ENCODE peak calls at places on chromosomes 11 and 22, in seven cellular contexts. E is neuronal stem cell, Q is mesenchymal stem cell, D is mesendoderm, X is H1, B is H9, S is trophoblast cell. T is an unnamed sample.

GRCh38 chr11:398826-399225 is 4.8 kb downstream of the PKP3 start:
- DNase-seq in E (no peak), Q (peak), D (no peak), X (no peak), B (no peak), S (peak), T (no peak)

GRCh38 chr22:44938886-44939285 is 70.9 kb downstream of the PHF21B start:
- DNase-seq in E (no peak), Q (no peak), D (no peak), X (no peak), B (no peak), S (no peak), T (no peak)

GRCh38 chr11:64843971-64844329 is 503 bp downstream of the CDC42BPG start:
- DNase-seq in E (no peak), Q (no peak), D (no peak), X (no peak), B (no peak), S (peak), T (no peak)

GRCh38 chr11:87092159-87092558 is 54.4 kb downstream of the TMEM135 start:
- DNase-seq in E (no peak), Q (no peak), D (no peak), X (no peak), B (no peak), S (no peak), T (no peak)

GRCh38 chr22:26585104-26585790 is 4.7 kb downstream of the TPST2 start:
- DNase-seq in E (no peak), Q (peak), D (no peak), X (no peak), B (no peak), S (no peak), T (peak)

GRCh38 chr11:113159967-113160621 is 154.3 kb upstream of the TTC12 start:
- DNase-seq in E (no peak), Q (no peak), D (no peak), X (no peak), B (no peak), S (no peak), T (no peak)

GRCh38 chr22:47619631-47620030 is 857.2 kb downstream of the TBC1D22A start:
- DNase-seq in E (no peak), Q (no peak), D (no peak), X (peak), B (no peak), S (no peak), T (no peak)

GRCh38 chr11:108588287-108588686 is 5.3 kb downstream of the EXPH5 start:
- DNase-seq in E (no peak), Q (no peak), D (no peak), X (no peak), B (no peak), S (no peak), T (no peak)

GRCh38 chr22:43424865-43425630 is 13.2 kb downstream of the MPPED1 start:
- DNase-seq in E (no peak), Q (no peak), D (no peak), X (no peak), B (no peak), S (no peak), T (no peak)

GRCh38 chr11:59891781-59892181 is 13.2 kb downstream of the OOSP3 start:
- DNase-seq in E (peak), Q (peak), D (peak), X (peak), B (peak), S (no peak), T (no peak)

GRCh38 chr11:9574806-9575530 is 1.5 kb downstream of the WEE1 start:
- DNase-seq in E (no peak), Q (peak), D (peak), X (peak), B (peak), S (peak), T (peak)

GRCh38 chr22:23764931-23765881 is 2.4 kb downstream of the C22orf15 start:
- DNase-seq in E (no peak), Q (no peak), D (peak), X (peak), B (no peak), S (no peak), T (no peak)

GRCh38 chr22:30225220-30225922 is 21.2 kb downstream of the LIF start:
- DNase-seq in E (no peak), Q (no peak), D (no peak), X (no peak), B (no peak), S (no peak), T (no peak)

GRCh38 chr11:12281571-12282478 is 95.5 kb upstream of the PARVA start:
- DNase-seq in E (peak), Q (peak), D (peak), X (peak), B (peak), S (peak), T (peak)

GRCh38 chr22:27671413-27671721 is 130.2 kb downstream of the MN1 start:
- DNase-seq in E (no peak), Q (no peak), D (no peak), X (no peak), B (no peak), S (no peak), T (no peak)

GRCh38 chr11:113723706-113724246 is 17.7 kb upstream of the TMPRSS5 start:
- DNase-seq in E (no peak), Q (no peak), D (no peak), X (no peak), B (no peak), S (no peak), T (no peak)

GRCh38 chr11:100808904-100809491 is 121.9 kb downstream of the ARHGAP42 start:
- DNase-seq in E (no peak), Q (peak), D (peak), X (no peak), B (no peak), S (no peak), T (peak)

GRCh38 chr11:94954753-94955152 is 18.6 kb downstream of the CWC15 start:
- DNase-seq in E (no peak), Q (no peak), D (no peak), X (no peak), B (no peak), S (no peak), T (no peak)

GRCh38 chr22:47600281-47600680 is 837.8 kb downstream of the TBC1D22A start:
- DNase-seq in E (no peak), Q (no peak), D (no peak), X (no peak), B (no peak), S (no peak), T (no peak)

GRCh38 chr11:67632982-67633755 is 3.4 kb upstream of the NUDT8 start:
- DNase-seq in E (no peak), Q (no peak), D (no peak), X (no peak), B (peak), S (no peak), T (no peak)

GRCh38 chr22:27642104-27642800 is 159.3 kb downstream of the MN1 start:
- DNase-seq in E (peak), Q (no peak), D (no peak), X (no peak), B (no peak), S (no peak), T (no peak)

GRCh38 chr11:55838452-55838851 is at the start of gene OR5D16:
- DNase-seq in E (no peak), Q (no peak), D (no peak), X (no peak), B (no peak), S (no peak), T (no peak)

DNA sequence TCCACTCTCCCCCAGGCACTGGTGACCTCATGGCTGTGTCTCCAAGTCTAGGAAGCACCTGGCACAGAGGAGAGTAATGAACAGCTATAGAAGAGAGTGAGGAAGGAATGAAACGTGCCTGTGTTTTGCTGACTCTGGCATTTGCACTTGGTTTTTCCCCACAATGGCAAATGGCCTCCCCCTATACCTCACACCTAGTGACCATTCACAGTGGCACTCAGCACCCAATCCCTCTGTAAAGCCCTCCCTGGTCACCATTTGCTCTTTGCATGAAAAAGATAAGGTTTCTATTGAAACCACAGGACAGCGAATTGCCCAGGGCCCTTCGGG is 236.9 kb downstream of the GRIK4 start:
- DNase-seq in E (no peak), Q (no peak), D (peak), X (no peak), B (no peak), S (no peak), T (no peak)
- H4K8ac ChIP-seq in E (no peak), Q (no peak), D (no peak), X (no peak), B (no peak), S (no peak), T (no peak)

GRCh38 chr11:33827206-33827605 is 52.9 kb upstream of the FBXO3 start:
- DNase-seq in E (no peak), Q (no peak), D (no peak), X (no peak), B (no peak), S (no peak), T (no peak)
- H2AK5ac ChIP-seq in E (no peak), Q (no peak), D (no peak), X (no peak), B (no peak), S (no peak), T (no peak)

DNA sequence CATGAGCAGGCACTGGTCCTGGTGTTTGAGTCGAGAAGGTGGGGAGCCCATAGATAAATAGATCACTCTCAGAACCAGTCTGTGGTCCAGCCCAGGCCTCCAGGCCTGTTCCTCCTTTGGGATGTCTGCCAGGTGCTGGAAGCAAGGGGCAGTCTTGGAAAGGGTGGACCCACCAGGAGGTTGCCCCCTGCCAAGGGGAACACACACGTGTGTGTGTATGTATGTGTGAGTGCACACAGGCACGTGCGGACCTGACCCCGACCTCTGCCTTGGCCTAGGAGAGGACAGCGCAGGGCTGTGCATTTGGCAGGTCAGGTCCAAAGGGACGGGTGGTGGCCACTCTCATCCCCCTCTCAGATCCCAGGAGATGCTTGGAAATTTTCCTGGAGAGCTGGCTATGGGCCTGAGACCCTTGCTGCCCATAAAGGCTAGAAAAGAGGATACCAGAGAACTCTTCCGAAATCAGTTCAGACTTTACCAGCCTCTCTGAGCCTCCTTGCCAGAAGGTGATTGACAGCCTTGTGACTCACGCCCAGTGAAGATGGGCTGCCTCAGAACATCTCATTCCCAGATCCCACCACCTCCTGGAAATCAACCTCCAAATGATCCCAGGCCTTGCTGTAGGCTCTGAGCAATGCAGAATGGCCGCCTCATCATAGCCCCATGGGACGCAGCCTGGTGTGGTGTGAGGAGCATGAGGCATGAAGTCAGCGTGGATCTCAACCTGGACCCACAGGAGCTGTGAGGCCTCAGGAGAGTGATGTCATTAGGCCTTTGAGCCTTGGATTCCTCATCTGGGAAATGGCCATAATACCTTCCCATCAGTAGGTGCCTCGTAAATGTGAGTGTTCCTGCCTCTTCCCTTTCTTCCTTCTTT is 24.0 kb upstream of the CREB3L1 start:
- DNase-seq in E (no peak), Q (no peak), D (no peak), X (no peak), B (peak), S (no peak), T (no peak)
- H4K8ac ChIP-seq in E (no peak), Q (no peak), D (no peak), X (peak), B (no peak), S (no peak), T (no peak)

GRCh38 chr11:6473481-6474422 is at the start of gene TRIM3:
- DNase-seq in E (peak), Q (peak), D (peak), X (peak), B (peak), S (peak), T (peak)

GRCh38 chr11:6474423-6474792 is 667 bp upstream of the TRIM3 start:
- DNase-seq in E (no peak), Q (no peak), D (no peak), X (no peak), B (no peak), S (no peak), T (no peak)

GRCh38 chr11:6472934-6473333 is 807 bp downstream of the TRIM3 start:
- DNase-seq in E (no peak), Q (no peak), D (no peak), X (no peak), B (no peak), S (no peak), T (no peak)

GRCh38 chr11:6468712-6469495 is 4.8 kb downstream of the TRIM3 start:
- DNase-seq in E (peak), Q (peak), D (peak), X (peak), B (peak), S (peak), T (peak)

DNA sequence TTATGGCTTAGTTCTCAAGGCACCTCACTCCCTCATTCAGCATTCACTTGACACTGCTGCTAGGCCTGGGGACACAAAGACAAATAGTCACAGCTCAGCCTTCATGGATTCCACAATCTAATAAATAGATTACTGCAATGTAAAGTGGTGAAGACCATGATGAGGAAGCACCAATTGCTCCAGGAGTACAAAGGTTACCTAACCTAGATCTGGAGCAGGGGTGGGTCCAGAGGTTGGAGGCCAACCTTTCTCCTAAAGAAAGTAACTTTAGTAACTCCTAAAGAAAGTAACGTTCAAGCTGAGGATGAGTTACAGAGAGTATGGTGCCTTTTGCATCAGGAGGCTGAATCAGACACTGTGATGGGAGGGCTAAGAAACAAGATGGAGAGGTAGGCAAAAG is 4.1 kb downstream of the TRIM3 start:
- DNase-seq in E (no peak), Q (no peak), D (no peak), X (no peak), B (no peak), S (no peak), T (no peak)
- H2AK5ac ChIP-seq in E (no peak), Q (no peak), D (no peak), X (peak), B (no peak), S (no peak), T (peak)

DNA sequence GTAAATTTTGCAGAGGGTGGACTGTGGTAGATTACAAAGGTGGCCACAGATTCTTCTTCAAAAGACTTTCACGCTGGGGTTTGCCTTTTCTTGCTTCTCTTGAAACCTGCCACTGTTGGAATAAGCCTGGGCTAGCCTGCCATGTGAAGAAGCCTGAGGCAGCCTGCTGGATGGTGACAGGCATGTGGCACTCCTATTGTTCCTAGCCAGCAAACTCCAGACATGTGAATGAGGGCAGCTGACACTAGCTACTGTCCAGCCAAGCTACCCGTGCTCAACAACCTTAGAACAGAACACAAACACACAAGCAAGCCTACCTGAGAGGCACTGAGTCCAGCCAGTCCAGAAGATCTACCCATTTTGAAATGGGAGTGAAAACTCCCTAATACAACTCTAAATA is 322.7 kb upstream of the LARGE1 start:
- DNase-seq in E (no peak), Q (no peak), D (peak), X (no peak), B (no peak), S (no peak), T (no peak)
- H4K8ac ChIP-seq in E (no peak), Q (no peak), D (no peak), X (no peak), B (no peak), S (no peak), T (no peak)

T was measured in IMR-90.